ENCODE peak calls at places on chromosomes 2 and 18, in four cellular contexts. I is uterus, F is right lobe of liver, H is transverse colon. A is an unnamed sample. For H3K4me1, the result is how much of the 10 kb centered on the place peaks cover.

GRCh38 chr2:219722276-219722883 is 95.0 kb downstream of the SLC4A3 start:
- DNase-seq in I (no peak), F (no peak), H (no peak), A (no peak)

GRCh38 chr2:98396745-98397355 is 47.8 kb upstream of the INPP4A start:
- DNase-seq in I (no peak), F (no peak), H (no peak), A (no peak)

GRCh38 chr2:147916723-147917122 is 71.9 kb downstream of the ACVR2A start:
- DNase-seq in I (no peak), F (no peak), H (no peak), A (no peak)

GRCh38 chr18:45945669-45946068 is 21.5 kb downstream of the EPG5 start:
- DNase-seq in I (no peak), F (no peak), H (no peak), A (no peak)

GRCh38 chr18:74521068-74521725 is 13.1 kb upstream of the CNDP1 start:
- DNase-seq in I (no peak), F (no peak), H (no peak), A (no peak)

GRCh38 chr2:20781656-20782265 is 41.1 kb downstream of the LDAH start:
- DNase-seq in I (no peak), F (no peak), H (no peak), A (no peak)

GRCh38 chr2:30994227-30995056 is 143.8 kb downstream of the GALNT14 start:
- DNase-seq in I (no peak), F (no peak), H (no peak), A (no peak)

GRCh38 chr2:241908686-241909420 is 39.3 kb downstream of the RTP5 start:
- DNase-seq in I (no peak), F (no peak), H (no peak), A (no peak)

GRCh38 chr18:14106906-14107305 is 25.3 kb downstream of the ZNF519 start:
- DNase-seq in I (no peak), F (no peak), H (no peak), A (no peak)

GRCh38 chr18:11937874-11938478 is 29.9 kb upstream of the MPPE1 start:
- DNase-seq in I (peak), F (peak), H (peak), A (peak)

GRCh38 chr2:231614559-231615057 is 21.9 kb downstream of the TEX44 start:
- DNase-seq in I (peak), F (peak), H (no peak), A (no peak)

GRCh38 chr2:30714811-30715709 is 92.2 kb downstream of the CAPN13 start:
- DNase-seq in I (no peak), F (no peak), H (no peak), A (no peak)

GRCh38 chr2:113185643-113186315 is 12.0 kb downstream of the PSD4 start:
- DNase-seq in I (no peak), F (peak), H (no peak), A (peak)

GRCh38 chr18:53756607-53756972 is 467.9 kb downstream of the MBD2 start:
- DNase-seq in I (no peak), F (no peak), H (no peak), A (no peak)

GRCh38 chr2:6780765-6781274 is 84.9 kb downstream of the CMPK2 start:
- DNase-seq in I (no peak), F (peak), H (peak), A (peak)

GRCh38 chr18:25056456-25056855 is 295.5 kb downstream of the ZNF521 start:
- DNase-seq in I (no peak), F (no peak), H (no peak), A (no peak)

GRCh38 chr18:35247412-35248249 is 6.8 kb downstream of the ZNF397 start:
- DNase-seq in I (no peak), F (no peak), H (no peak), A (no peak)

GRCh38 chr2:58047373-58047674 is 718 bp downstream of the VRK2 start:
- DNase-seq in I (no peak), F (no peak), H (no peak), A (no peak)

GRCh38 chr2:43748333-43748732 is 25.5 kb upstream of the DYNC2LI1 start:
- DNase-seq in I (no peak), F (no peak), H (no peak), A (no peak)

GRCh38 chr2:36594849-36595248 is 3.1 kb downstream of the FEZ2 start:
- DNase-seq in I (no peak), F (no peak), H (peak), A (no peak)

GRCh38 chr2:36597003-36597531 is 901 bp downstream of the FEZ2 start:
- DNase-seq in I (no peak), F (no peak), H (no peak), A (no peak)

GRCh38 chr2:36596397-36596796 is 1.6 kb downstream of the FEZ2 start:
- DNase-seq in I (no peak), F (no peak), H (no peak), A (no peak)

GRCh38 chr2:36597532-36598377 is at the start of gene FEZ2:
- DNase-seq in I (peak), F (peak), H (peak), A (peak)
- TF ChIP-seq POLR2A in I (no peak), F (peak), H (peak), A (peak)

DNA sequence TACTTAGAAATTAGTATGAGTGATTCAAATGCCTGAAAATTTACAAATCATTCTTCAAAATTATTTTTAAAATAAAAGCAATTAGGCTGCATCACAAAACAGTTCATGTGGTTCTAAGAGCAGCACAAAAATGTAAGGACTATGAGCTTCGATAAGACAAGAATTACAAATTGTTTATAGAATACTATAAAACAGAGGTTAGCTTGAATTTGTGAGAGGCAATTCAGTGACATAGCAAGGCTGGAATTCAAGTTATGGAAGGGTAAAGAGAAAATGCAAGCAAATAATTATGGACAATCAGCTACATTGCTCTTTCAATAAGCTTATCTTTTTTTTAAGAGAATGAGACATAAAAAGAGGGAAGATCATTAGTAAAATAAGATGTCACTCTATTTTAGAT is 7.1 kb upstream of the XIRP2 start:
- DNase-seq in I (no peak), F (no peak), H (no peak), A (no peak)
- H3K27ac ChIP-seq in I (no peak), F (no peak), H (no peak), A (no peak)

DNA sequence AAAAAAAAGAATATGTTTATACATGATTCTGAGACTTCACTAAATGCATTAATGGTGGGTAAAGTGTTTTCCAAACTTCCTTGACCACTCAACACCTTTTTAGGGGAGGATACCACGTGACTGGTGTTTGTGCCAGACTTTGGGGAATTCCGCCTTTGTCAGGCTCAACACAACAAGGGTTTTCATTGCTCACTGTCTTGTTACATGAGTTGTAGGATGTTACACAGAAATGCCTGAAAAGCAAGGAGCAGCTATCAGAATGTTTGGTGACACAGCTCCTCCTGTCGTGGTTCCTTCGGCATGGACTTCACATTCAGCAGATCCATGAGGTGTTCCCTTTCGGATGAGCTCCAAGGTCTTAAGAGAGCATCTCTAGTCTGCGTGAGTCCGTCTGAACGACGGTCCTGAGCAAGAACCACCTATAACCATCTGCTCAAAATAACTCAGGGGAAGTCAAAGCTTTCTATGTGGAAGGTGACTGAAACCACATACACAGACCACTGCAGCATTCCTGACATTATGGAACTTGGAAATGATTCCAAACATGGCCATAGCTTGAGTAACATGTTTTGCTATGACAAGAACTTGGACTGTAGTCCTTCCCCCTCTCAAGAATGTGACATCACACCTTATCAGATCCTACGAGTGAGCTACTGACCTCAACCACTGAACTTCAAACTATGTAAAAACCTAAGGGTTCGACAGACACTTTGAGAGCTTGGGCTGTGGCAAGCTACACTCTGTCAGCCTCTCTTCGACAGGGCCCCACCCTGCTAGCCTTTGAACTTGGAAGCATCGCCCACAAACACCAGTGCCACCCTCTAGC is 57.5 kb downstream of the MCFD2 start:
- DNase-seq in I (no peak), F (no peak), H (no peak), A (no peak)
- H3K4me1 ChIP-seq in I (under half), F (under half), H (under half), A (under half)

GRCh38 chr2:172462393-172463381 is 35.3 kb downstream of the ITGA6 start:
- DNase-seq in I (no peak), F (no peak), H (peak), A (no peak)

GRCh38 chr2:172464340-172465129 is 37.1 kb downstream of the ITGA6 start:
- DNase-seq in I (no peak), F (no peak), H (no peak), A (peak)

GRCh38 chr2:172461591-172462392 is 34.4 kb downstream of the ITGA6 start:
- DNase-seq in I (peak), F (peak), H (peak), A (peak)

GRCh38 chr2:172467382-172467781 is 40.0 kb downstream of the ITGA6 start:
- DNase-seq in I (no peak), F (no peak), H (no peak), A (no peak)

DNA sequence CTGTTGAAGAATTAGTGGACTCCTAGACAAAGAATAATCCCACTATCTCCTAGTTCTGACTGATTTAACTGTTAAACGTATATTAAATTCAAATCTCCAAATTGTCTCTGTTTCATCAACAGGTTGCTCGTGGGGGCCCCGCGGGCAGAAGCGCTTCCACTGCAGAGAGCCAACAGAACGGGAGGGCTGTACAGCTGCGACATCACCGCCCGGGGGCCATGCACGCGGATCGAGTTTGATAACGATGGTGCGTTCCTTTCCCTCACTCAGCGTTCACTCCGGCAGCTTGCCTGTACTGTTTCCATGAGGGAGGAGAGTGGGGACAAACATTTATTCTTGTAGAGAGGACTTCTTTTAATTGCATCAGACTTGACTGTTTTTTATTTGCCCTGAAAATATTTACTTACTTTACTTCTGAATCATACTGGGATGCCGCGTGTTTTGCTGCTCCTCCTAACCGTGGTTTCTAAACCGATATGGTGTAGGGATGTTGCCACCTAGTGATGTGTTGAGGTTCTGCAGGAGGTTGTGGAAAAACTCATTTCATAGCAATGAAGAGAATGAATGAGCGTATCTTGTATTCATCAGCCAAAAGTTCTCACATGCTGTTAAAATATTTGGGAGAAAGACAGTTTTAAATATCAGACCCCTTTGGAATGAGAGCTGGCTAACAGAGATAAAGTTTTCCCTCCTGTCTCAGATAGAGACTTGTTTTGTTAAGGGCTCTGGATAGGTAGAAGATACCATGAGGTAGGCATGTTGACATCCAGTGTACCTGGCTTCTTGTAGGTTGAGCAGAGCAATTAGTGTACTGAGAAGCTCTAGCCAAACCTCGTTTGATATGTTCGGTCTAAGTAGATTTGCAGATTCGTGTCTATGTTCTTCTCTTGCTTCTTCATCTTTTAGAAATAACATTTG is 38.3 kb downstream of the ITGA6 start:
- DNase-seq in I (peak), F (peak), H (peak), A (peak)
- TF ChIP-seq POLR2A in I (no peak), F (peak), H (no peak), A (no peak)

DNA sequence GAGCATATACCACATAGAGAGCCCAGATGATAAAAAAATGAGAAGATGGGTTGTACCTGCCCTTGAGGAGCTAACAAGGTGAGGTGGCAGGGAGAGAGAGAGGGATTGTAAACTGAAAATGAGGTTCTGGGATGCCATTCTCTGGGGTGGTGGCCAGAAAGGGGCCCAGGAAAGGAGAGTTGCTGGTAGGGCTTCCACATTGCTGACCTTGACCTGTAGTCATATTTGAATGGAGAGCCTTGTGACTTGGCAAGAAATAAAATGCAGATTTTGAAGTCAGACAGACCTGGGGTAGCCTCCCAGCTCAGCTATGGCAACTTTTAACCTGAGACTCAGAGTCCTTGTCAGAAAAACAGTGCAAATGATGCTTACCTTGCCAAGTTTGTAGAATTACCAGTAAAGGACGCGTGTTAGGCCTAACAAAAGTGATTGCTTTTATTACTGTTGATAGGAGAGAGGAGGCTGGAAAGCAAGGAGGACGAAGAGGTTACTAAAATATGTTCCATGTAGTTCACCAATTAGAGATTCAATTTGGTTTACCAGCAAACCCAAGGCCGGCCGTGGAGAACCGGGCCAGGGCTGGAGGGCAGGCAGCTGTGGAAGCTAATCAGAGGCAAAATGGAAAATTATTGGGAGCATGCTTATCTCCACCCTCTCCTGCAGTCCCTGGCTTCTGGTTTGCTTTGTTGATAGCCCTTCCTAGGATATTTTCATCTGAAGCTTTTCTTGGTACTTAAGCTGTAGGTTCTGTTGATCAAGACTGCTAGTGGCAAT is 3.9 kb downstream of the NPAS2 start:
- DNase-seq in I (no peak), F (no peak), H (no peak), A (no peak)
- H3K27ac ChIP-seq in I (no peak), F (peak), H (no peak), A (peak)

GRCh38 chr2:176291768-176292393 is 22.6 kb downstream of the MTX2 start:
- DNase-seq in I (no peak), F (no peak), H (no peak), A (no peak)
- H3K4me1 ChIP-seq in I (under half), F (under half), H (under half), A (under half)

A was measured in body of pancreas.